ENCODE peak calls at places on chromosomes 11 and 22, in six cellular contexts. I is astrocyte of the spinal cord; J is ACHN; Y is stimulated activated CD8-positive, alpha-beta memory T cell treated with anti-CD3 and anti-CD28 coated beads, Interleukin-4, amount 100 ng/mL, for 1 hour; W is heart left ventricle; P is GDM1. S is an unnamed sample.
A peak's percentile ranks its signal among the peaks of the same experiment; 100 is the strongest.

GRCh38 chr11:125550780-125551179 is 18.5 kb upstream of the EI24 start:
- DNase-seq in I (no peak), W (no peak), Y (no peak), P (no peak), J (no peak), S (no peak)

GRCh38 chr11:61193596-61193995 is 9.7 kb upstream of the PGA3 start:
- DNase-seq in P (no peak), Y (no peak), W (no peak), J (no peak), I (no peak), S (no peak)

GRCh38 chr22:29309332-29310064 is 3.0 kb downstream of the GAS2L1 start:
- DNase-seq in W (peak; percentile 75), Y (no peak), I (peak; percentile 28), J (no peak), P (no peak), S (no peak)

GRCh38 chr11:29750392-29750791 is 266.4 kb downstream of the KCNA4 start:
- DNase-seq in Y (no peak), W (no peak), I (no peak), P (no peak), J (no peak), S (no peak)

GRCh38 chr11:2507945-2508749 is 63.3 kb downstream of the KCNQ1 start:
- DNase-seq in P (no peak), W (no peak), Y (no peak), J (no peak), I (no peak), S (no peak)

GRCh38 chr11:26014456-26015115 is 317.3 kb upstream of the ANO3 start:
- DNase-seq in W (no peak), I (no peak), Y (no peak), P (no peak), J (no peak), S (no peak)

GRCh38 chr22:46024136-46024840 is 47.3 kb upstream of the WNT7B start:
- DNase-seq in Y (no peak), W (no peak), P (no peak), J (no peak), I (no peak), S (no peak)

GRCh38 chr11:60859616-60860250 is 4.0 kb upstream of the PTGDR2 start:
- DNase-seq in W (peak; percentile 1), I (no peak), J (no peak), P (no peak), Y (no peak), S (no peak)

GRCh38 chr22:49907807-49908206 is 10.4 kb downstream of the ALG12 start:
- DNase-seq in I (no peak), P (no peak), J (no peak), Y (no peak), W (no peak), S (no peak)

GRCh38 chr11:69928124-69928523 is 108.9 kb upstream of the FGF3 start:
- DNase-seq in P (no peak), J (no peak), I (no peak), W (no peak), Y (no peak), S (no peak)

GRCh38 chr11:10818594-10818993 is 9.9 kb upstream of the EIF4G2 start:
- DNase-seq in Y (no peak), J (peak; percentile 9), W (no peak), I (peak; percentile 39), P (no peak), S (no peak)

GRCh38 chr11:31987118-31988005 is 103.5 kb upstream of the RCN1 start:
- DNase-seq in I (no peak), W (no peak), P (no peak), Y (no peak), J (no peak), S (no peak)

GRCh38 chr11:39149214-39149613 is 2310.2 kb downstream of the LRRC4C start:
- DNase-seq in Y (no peak), I (no peak), W (no peak), P (no peak), J (no peak), S (no peak)

GRCh38 chr11:134531331-134532135 is 119.5 kb upstream of the B3GAT1 start:
- DNase-seq in J (no peak), I (no peak), P (no peak), W (peak; percentile 18), Y (no peak), S (no peak)

GRCh38 chr11:121416909-121417567 is 35.1 kb upstream of the SORL1 start:
- DNase-seq in Y (peak; percentile 7), I (peak; percentile 97), W (peak; percentile 82), J (peak; percentile 68), P (peak; percentile 93), S (peak; percentile 100)

GRCh38 chr11:73376168-73376802 is at the start of gene RELT:
- DNase-seq in P (peak; percentile 92), J (peak; percentile 88), I (peak; percentile 90), W (peak; percentile 89), Y (peak; percentile 87), S (no peak)

GRCh38 chr11:71551711-71552110 is 3.5 kb downstream of the KRTAP5-9 start:
- DNase-seq in J (no peak), Y (no peak), P (peak; percentile 27), I (no peak), W (no peak), S (no peak)

GRCh38 chr11:8959546-8960166 is 4.6 kb downstream of the TMEM9B start:
- DNase-seq in J (peak; percentile 76), Y (no peak), I (peak; percentile 86), W (peak; percentile 38), P (peak; percentile 37), S (peak; percentile 47)

GRCh38 chr11:120235024-120235628 is 4.8 kb upstream of the POU2F3 start:
- DNase-seq in P (peak; percentile 36), J (peak; percentile 52), W (peak; percentile 50), Y (peak; percentile 16), I (peak; percentile 60), S (no peak)

GRCh38 chr11:6406370-6406769 is 12.5 kb downstream of the APBB1 start:
- DNase-seq in W (no peak), I (no peak), P (no peak), Y (no peak), J (no peak), S (no peak)

GRCh38 chr11:2451916-2452694 is 7.3 kb downstream of the KCNQ1 start:
- DNase-seq in W (no peak), P (no peak), Y (no peak), J (no peak), I (no peak), S (no peak)

GRCh38 chr11:133302056-133302455 is 230.2 kb downstream of the OPCML start:
- DNase-seq in I (no peak), W (no peak), Y (no peak), P (no peak), J (no peak), S (no peak)

GRCh38 chr11:3859373-3859881 is 4.0 kb downstream of the STIM1 start:
- DNase-seq in W (peak; percentile 80), P (peak; percentile 27), J (no peak), Y (no peak), I (no peak), S (no peak)

GRCh38 chr11:64339319-64339718 is 685 bp upstream of the CCDC88B start:
- DNase-seq in P (no peak), I (no peak), W (no peak), J (no peak), Y (no peak), S (no peak)

GRCh38 chr11:763073-763463 is 14.2 kb downstream of the GATD1 start:
- DNase-seq in J (no peak), I (no peak), P (no peak), Y (no peak), W (no peak), S (no peak)

GRCh38 chr11:113874920-113875413 is 405 bp downstream of the USP28 start:
- DNase-seq in J (no peak), W (no peak), Y (no peak), I (peak; percentile 39), P (no peak), S (no peak)

GRCh38 chr11:59097113-59097708 is 9.8 kb upstream of the FAM111B start:
- DNase-seq in P (peak; percentile 24), I (peak; percentile 46), J (peak; percentile 60), W (peak; percentile 42), Y (no peak), S (no peak)

GRCh38 chr11:80798189-80798588 is 1357.4 kb upstream of the TENM4 start:
- DNase-seq in W (no peak), I (no peak), P (no peak), J (no peak), Y (no peak), S (no peak)

GRCh38 chr22:39723899-39724351 is 153.4 kb downstream of the CACNA1I start:
- DNase-seq in I (peak; percentile 5), W (no peak), J (no peak), Y (no peak), P (no peak), S (no peak)

GRCh38 chr11:111634981-111635705 is 32.9 kb downstream of the SIK2 start:
- DNase-seq in P (no peak), W (no peak), I (peak; percentile 83), Y (no peak), J (peak; percentile 20), S (no peak)

GRCh38 chr11:69063671-69064260 is 15.0 kb downstream of the TPCN2 start:
- DNase-seq in Y (no peak), P (no peak), J (no peak), W (no peak), I (no peak), S (no peak)

GRCh38 chr11:124717421-124717785 is 22.3 kb upstream of the NRGN start:
- DNase-seq in I (no peak), J (peak; percentile 4), Y (no peak), P (no peak), W (no peak), S (no peak)

GRCh38 chr11:46308632-46309419 is 31.4 kb downstream of the CREB3L1 start:
- DNase-seq in W (peak; percentile 71), Y (peak; percentile 17), J (peak; percentile 66), P (peak; percentile 43), I (peak; percentile 68), S (no peak)

S was measured in HL-60.